ENCODE peak calls at places on chromosomes 7 and 10, in six cellular contexts. F is hepatocyte, V is GM23248, N is SK-N-SH, Q is PC-3, S is endothelial cell of umbilical vein. X is an unnamed sample. For H4K20me1, the result is how much of the 10 kb centered on the place peaks cover.

GRCh38 chr7:2539031-2540028 is 16.0 kb downstream of the BRAT1 start:
- DNase-seq in V (no peak), Q (no peak), N (peak), S (no peak), F (no peak), X (peak)

GRCh38 chr7:101302641-101303101 is 18.9 kb downstream of the IFT22 start:
- DNase-seq in Q (no peak), N (peak), S (no peak), F (peak), V (no peak), X (no peak)

GRCh38 chr7:70614237-70614984 is 517.5 kb upstream of the GALNT17 start:
- DNase-seq in Q (no peak), V (peak), S (no peak), F (peak), N (peak), X (peak)

GRCh38 chr10:70160798-70161197 is 9.5 kb downstream of the SAR1A start:
- DNase-seq in F (no peak), S (no peak), Q (no peak), V (no peak), N (no peak), X (no peak)

GRCh38 chr10:113058175-113058961 is 108.3 kb downstream of the TCF7L2 start:
- DNase-seq in N (peak), F (peak), Q (no peak), S (peak), V (peak), X (no peak)

GRCh38 chr7:74656421-74656910 is 1.1 kb upstream of the GTF2I start:
- DNase-seq in V (peak), F (peak), Q (peak), N (peak), S (peak), X (peak)

GRCh38 chr7:47424523-47424922 is 157.4 kb downstream of the TNS3 start:
- DNase-seq in F (no peak), V (no peak), Q (no peak), N (no peak), S (no peak), X (no peak)

GRCh38 chr10:16943301-16944080 is 126.3 kb upstream of the RSU1 start:
- DNase-seq in V (peak), Q (no peak), N (no peak), S (peak), F (peak), X (no peak)

GRCh38 chr7:142376356-142376997 is 118.6 kb upstream of the PRSS58 start:
- DNase-seq in V (no peak), Q (no peak), N (no peak), F (no peak), S (peak), X (no peak)

GRCh38 chr7:66642186-66642585 is 13.5 kb downstream of the KCTD7 start:
- DNase-seq in Q (no peak), V (no peak), N (peak), F (no peak), S (no peak), X (no peak)

GRCh38 chr7:44289341-44290249 is 35.8 kb downstream of the CAMK2B start:
- DNase-seq in V (no peak), F (no peak), S (no peak), N (peak), Q (no peak), X (peak)

GRCh38 chr10:132450825-132451505 is 54.0 kb downstream of the PWWP2B start:
- DNase-seq in S (no peak), N (no peak), Q (no peak), V (no peak), F (no peak), X (peak)

GRCh38 chr10:132452651-132453469 is 55.9 kb downstream of the PWWP2B start:
- DNase-seq in F (peak), S (peak), N (peak), V (peak), Q (peak), X (peak)

GRCh38 chr10:132453470-132453861 is 56.5 kb downstream of the PWWP2B start:
- DNase-seq in Q (no peak), F (no peak), S (no peak), V (no peak), N (no peak), X (no peak)

GRCh38 chr10:132451506-132452215 is 54.7 kb downstream of the PWWP2B start:
- DNase-seq in Q (no peak), S (no peak), F (no peak), N (no peak), V (no peak), X (peak)

DNA sequence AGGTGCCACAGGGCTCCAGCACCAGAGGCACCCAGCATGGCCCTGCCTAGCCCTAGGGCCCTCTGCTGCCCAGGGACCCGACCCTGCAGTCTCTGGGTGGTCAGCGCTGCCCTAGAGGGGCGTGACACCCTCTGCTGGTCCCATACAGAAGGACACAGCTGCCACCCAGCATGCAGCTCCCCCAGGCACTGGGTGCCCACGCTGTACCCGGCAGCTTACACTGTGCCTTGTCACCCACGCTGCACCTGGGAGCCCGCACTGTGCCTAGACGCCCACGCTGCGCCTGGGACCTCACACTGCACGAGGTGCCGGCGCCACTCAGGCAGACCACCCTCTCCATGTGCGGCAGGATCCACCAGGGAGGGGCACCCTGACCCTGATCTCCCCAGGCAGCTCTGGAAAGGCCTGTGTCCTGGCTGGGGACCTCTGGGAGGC is 55.2 kb downstream of the PWWP2B start:
- DNase-seq in S (no peak), Q (no peak), N (no peak), V (no peak), F (no peak), X (peak)
- H2AFZ ChIP-seq in S (no peak), Q (no peak), N (no peak), V (no peak), F (no peak), X (no peak)

GRCh38 chr10:125130260-125130659 is 30.1 kb downstream of the CTBP2 start:
- DNase-seq in V (no peak), N (no peak), Q (no peak), F (no peak), S (no peak), X (no peak)
- H4K20me1 ChIP-seq in V (under half), N (half or more), Q (under half), F (half or more), S (under half), X (under half)

DNA sequence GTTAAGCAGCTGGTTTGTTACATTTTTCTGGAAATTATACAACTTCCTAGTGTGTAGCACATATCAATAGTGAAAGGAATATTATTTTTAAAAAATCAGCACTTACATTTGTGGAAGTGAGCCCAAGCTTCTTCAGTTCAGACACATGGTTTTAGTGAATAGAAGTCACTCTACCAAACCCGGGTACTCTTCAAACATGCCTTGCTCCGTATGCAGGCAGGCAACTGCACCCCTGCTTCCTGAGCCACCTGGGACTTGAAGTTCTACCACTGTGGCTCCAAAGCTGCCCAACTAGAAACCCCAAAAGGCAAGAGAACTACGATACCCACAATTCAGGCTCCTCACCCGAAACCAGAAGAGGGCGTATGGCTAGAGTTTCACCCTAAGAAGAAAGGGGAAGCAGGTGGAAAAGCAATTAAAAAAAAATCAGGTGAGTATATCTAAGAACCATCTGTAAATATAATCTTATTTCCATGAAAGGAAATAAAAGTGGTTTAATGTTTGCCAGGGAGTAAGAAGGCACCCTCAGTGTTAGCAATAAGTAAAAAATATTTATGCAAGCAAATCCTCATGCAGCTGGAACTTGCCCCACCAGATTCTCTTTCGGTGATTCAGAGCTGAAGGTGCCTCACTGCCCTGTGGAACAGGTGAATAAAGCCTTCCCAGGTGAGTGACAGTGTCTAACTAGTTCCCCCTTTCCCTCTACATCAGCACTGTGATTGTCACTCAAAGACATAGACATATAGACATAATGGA is at the start of gene MACC1:
- DNase-seq in N (no peak), Q (peak), S (no peak), F (peak), V (no peak), X (no peak)
- H2AFZ ChIP-seq in N (no peak), Q (no peak), S (no peak), F (no peak), V (no peak), X (no peak)

GRCh38 chr7:28076421-28077163 is 104.0 kb downstream of the JAZF1 start:
- DNase-seq in F (no peak), Q (no peak), V (peak), N (peak), S (no peak), X (no peak)
- H4K20me1 ChIP-seq in F (under half), Q (under half), V (under half), N (under half), S (under half), X (under half)

DNA sequence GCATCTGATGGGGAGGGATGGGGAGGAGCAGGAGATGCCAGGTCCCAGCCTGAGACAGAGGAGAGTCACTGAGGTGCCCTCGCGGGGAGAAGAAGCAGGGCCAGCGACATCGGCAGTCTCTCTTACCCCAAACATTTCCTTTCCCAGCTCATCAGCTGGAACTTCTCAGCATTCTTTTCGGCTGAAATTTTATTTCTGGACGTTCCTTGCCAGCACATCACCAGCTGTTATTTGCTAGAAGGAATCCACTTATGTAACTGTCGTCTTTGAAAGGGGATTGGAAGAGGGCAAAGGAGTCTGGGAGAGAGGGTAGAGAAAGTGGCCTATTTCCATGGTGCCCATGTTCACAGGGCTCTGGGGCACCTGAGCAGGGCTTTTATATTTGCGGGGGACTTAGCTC is 101.0 kb upstream of the SHH start:
- DNase-seq in S (no peak), F (no peak), N (no peak), V (no peak), Q (no peak), X (no peak)
- H2AFZ ChIP-seq in S (no peak), F (no peak), N (no peak), V (no peak), Q (no peak), X (no peak)

DNA sequence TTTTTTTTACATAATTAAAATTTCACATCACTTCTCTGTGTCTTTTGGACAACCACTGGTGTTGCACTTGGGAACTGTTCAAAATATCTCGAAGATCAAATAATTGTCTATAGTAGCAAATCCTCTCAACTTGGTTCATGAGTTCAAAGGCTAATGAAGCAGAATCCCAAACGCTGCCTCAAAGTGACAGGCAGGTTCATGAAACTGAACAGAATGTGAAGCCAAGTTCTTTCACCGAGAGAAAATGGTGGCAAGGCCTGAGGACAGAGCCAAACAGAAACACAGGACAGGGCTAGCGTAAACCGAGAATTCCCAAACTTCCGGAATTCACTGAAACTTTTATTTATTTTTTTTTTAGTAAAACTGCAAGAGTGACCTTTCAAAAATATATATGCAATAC is 21.1 kb downstream of the SMURF1 start:
- DNase-seq in F (no peak), N (no peak), Q (no peak), S (no peak), V (no peak), X (no peak)
- H4K20me1 ChIP-seq in F (under half), N (half or more), Q (under half), S (under half), V (under half), X (under half)

DNA sequence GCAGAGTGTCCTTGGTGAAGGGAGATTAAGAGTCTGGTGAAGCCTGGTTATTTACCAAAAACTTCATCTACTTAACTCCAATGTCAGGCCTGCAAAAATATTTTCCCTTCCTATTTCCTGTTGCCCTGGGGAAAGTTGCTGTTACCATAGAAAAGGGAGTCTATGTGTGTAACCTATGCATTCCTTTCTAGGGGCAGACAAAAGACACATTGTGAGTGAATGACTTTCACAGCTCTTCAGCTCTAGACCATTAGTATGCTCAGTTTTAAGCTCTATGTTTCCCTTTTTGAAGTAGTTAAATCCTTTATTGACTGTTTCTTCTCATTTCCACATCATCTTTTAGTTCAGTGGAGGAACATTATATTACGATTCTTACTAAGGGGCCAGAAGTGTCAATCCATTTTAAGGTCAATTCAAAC is 45.6 kb upstream of the SGCE start:
- DNase-seq in F (peak), V (peak), S (peak), Q (peak), N (no peak), X (peak)
- H2AFZ ChIP-seq in F (no peak), V (peak), S (peak), Q (no peak), N (peak), X (peak)